ENCODE peak calls at places on chromosomes 2 and 18, in five cellular contexts. U is upper lobe of left lung, C is GM12878, Y is stomach, L is HepG2. B is an unnamed sample.

GRCh38 chr2:174337337-174338154 is 2.8 kb downstream of the SP9 start:
- DNase-seq in Y (no peak), U (peak), L (no peak), C (no peak), B (no peak)

GRCh38 chr18:43744960-43745740 is 467.9 kb upstream of the SYT4 start:
- DNase-seq in Y (no peak), C (no peak), U (no peak), L (no peak), B (no peak)

GRCh38 chr2:234913208-234913626 is 38.6 kb upstream of the SH3BP4 start:
- DNase-seq in Y (no peak), L (no peak), U (no peak), C (no peak), B (no peak)

GRCh38 chr2:21424375-21424774 is 300.6 kb downstream of the TDRD15 start:
- DNase-seq in C (no peak), L (no peak), Y (no peak), U (no peak), B (no peak)

GRCh38 chr2:66434679-66435548 is at the start of gene MEIS1:
- DNase-seq in Y (peak), C (no peak), L (peak), U (peak), B (peak)

GRCh38 chr2:138716183-138716582 is 64.0 kb downstream of the NXPH2 start:
- DNase-seq in L (no peak), C (no peak), U (no peak), Y (no peak), B (no peak)

GRCh38 chr18:44909191-44909719 is 228.6 kb downstream of the SETBP1 start:
- DNase-seq in L (no peak), U (no peak), Y (no peak), C (peak), B (no peak)

GRCh38 chr18:70288171-70288850 is 534 bp upstream of the SOCS6 start:
- DNase-seq in U (no peak), L (peak), C (no peak), Y (peak), B (peak)

GRCh38 chr2:20563833-20564232 is 87.1 kb downstream of the HS1BP3 start:
- DNase-seq in Y (no peak), L (no peak), U (no peak), C (no peak), B (no peak)

GRCh38 chr18:73669299-73669698 is 478.3 kb downstream of the FBXO15 start:
- DNase-seq in C (no peak), L (no peak), U (no peak), Y (no peak), B (no peak)

GRCh38 chr2:43269074-43269572 is 42.7 kb upstream of the ZFP36L2 start:
- DNase-seq in U (peak), C (no peak), L (no peak), Y (peak), B (peak)

GRCh38 chr18:9803698-9804516 is 81.9 kb upstream of the TXNDC2 start:
- DNase-seq in Y (no peak), U (peak), L (no peak), C (no peak), B (peak)

GRCh38 chr2:164813535-164813934 is 28.1 kb downstream of the COBLL1 start:
- DNase-seq in C (no peak), U (no peak), L (no peak), Y (no peak), B (no peak)

GRCh38 chr2:164812378-164812777 is 29.2 kb downstream of the COBLL1 start:
- DNase-seq in Y (no peak), U (no peak), C (no peak), L (no peak), B (no peak)

GRCh38 chr2:164811826-164812225 is 29.8 kb downstream of the COBLL1 start:
- DNase-seq in C (no peak), U (no peak), Y (no peak), L (no peak), B (no peak)

GRCh38 chr2:164810843-164811242 is 30.8 kb downstream of the COBLL1 start:
- DNase-seq in L (peak), Y (no peak), C (no peak), U (no peak), B (no peak)

GRCh38 chr2:164808776-164809175 is 32.8 kb downstream of the COBLL1 start:
- DNase-seq in U (no peak), Y (no peak), C (no peak), L (peak), B (no peak)
- TF ChIP-seq POLR2A in U (no peak), Y (no peak), C (no peak), L (no peak), B (no peak)

GRCh38 chr2:45218931-45219339 is 209.7 kb upstream of the SIX2 start:
- DNase-seq in L (no peak), Y (peak), U (peak), C (no peak), B (no peak)
- TF ChIP-seq EP300 in L (no peak), Y (no peak), U (no peak), C (no peak), B (no peak)

DNA sequence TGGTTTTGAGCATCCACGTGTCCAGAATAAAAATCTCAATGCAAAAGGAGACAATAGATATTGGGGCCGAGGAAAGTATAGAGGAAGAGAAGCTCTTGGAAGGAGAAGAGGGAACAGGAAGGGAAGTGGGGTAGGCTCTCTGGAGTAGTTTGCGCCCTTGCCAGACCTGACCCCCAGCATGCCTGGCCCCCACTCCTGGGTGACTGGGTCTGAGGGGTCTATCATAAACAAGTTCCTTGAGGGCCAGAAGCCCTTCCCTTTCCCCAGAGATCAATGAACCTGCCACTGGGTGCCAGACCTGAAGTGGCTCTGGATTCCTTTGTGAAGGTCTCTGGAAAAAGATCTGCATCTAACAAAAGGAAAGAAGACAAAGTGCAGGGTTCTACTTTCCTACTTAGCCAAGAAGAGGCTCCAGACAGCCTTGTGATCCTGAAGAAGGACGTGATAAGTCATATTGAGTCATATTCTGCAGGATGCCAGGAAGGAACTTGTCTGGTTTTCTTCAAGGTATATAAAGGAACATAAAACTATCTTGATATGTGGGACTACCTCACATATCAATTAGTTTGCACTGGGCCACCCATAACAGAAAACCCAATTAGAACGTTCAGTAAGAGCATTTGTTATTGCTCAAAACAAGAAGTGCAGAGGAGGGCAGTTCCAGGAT is 18.7 kb upstream of the ATOH8 start:
- DNase-seq in L (no peak), Y (no peak), C (no peak), U (no peak), B (no peak)
- TF ChIP-seq POLR2AphosphoS5 in L (no peak), Y (no peak), C (no peak), U (no peak), B (peak)

GRCh38 chr2:28568533-28568932 is 72.7 kb downstream of the PLB1 start:
- DNase-seq in C (no peak), U (no peak), L (no peak), Y (no peak), B (no peak)
- TF ChIP-seq POLR2A in C (no peak), U (no peak), L (no peak), Y (no peak), B (no peak)

GRCh38 chr2:68251187-68251854 is 1.0 kb downstream of the PPP3R1 start:
- DNase-seq in C (peak), L (peak), U (peak), Y (peak), B (peak)

GRCh38 chr2:68250652-68251186 is 1.6 kb downstream of the PPP3R1 start:
- DNase-seq in Y (peak), L (no peak), C (no peak), U (no peak), B (no peak)

GRCh38 chr2:68253211-68254068 is 1.1 kb upstream of the PPP3R1 start:
- DNase-seq in Y (no peak), L (peak), C (no peak), U (no peak), B (no peak)

GRCh38 chr2:68251855-68252406 is 401 bp downstream of the PPP3R1 start:
- DNase-seq in Y (peak), C (no peak), U (peak), L (no peak), B (peak)

GRCh38 chr2:68252407-68253210 is at the start of gene PPP3R1:
- DNase-seq in U (peak), L (peak), Y (peak), C (peak), B (peak)
- TF ChIP-seq EP300 in U (peak), L (no peak), Y (no peak), C (peak), B (peak)

DNA sequence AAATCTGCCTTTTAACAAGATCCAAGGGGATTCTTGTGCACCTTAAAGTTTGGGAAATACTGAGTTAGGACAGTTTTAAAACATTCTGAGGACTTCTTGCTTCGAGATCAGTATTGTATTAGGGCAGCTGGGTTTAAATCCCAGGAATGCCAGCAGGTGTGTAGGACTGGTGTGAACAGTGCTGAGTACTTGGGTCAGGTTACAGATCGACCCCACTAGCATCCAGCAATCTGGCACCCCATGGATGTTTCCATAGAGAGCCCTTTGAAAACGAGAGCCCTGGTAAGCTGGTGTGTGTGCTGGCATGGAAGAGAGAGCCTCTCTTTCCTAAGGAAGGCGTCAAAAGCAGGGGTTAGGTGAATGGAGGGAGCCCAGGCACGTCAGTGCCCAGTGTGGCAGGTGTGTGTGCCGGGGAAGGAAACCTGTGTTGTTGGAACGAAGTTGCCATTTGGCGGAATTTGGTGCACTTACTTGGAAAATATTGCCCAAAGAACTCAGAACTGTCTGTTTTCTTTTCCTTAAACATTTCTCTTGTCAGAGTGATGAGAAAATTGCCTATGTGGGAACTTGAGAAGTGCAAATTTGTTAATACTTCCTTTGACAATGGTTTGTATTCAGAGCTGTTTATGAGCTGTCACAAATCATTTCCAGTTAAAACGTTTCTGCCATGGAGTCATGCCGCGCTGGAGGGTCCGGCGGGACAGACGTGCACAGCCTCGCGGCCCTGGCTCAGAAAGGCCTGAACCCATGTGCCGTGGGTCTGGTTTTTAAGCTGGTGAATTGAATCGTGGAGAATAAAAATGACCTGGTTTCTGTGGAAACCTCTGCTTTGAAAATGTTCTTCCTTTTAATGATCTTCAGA is 38.1 kb downstream of the LDLRAD4 start:
- DNase-seq in Y (no peak), L (no peak), U (no peak), C (no peak), B (no peak)
- TF ChIP-seq POLR2AphosphoS5 in Y (no peak), L (no peak), U (no peak), C (no peak), B (no peak)

B was measured in sigmoid colon.